ENCODE peak calls at places on chromosomes 1 and 21, in four cellular contexts. F is K562, M is HepG2, V is SK-N-SH. Z is an unnamed sample.

GRCh38 chr1:201709564-201710295 is 119.2 kb upstream of the IPO9 start:
- DNase-seq in F (peak), M (peak), V (peak), Z (peak)

GRCh38 chr1:51325878-51326755 is 4.2 kb downstream of the TTC39A start:
- DNase-seq in F (peak), M (no peak), V (peak), Z (no peak)

GRCh38 chr1:63501256-63501655 is 21.8 kb downstream of the ITGB3BP start:
- DNase-seq in F (no peak), M (no peak), V (no peak), Z (no peak)

GRCh38 chr1:223727541-223727940 is 15.2 kb downstream of the CAPN2 start:
- DNase-seq in F (no peak), M (no peak), V (no peak), Z (no peak)

GRCh38 chr1:40928699-40929098 is 50.8 kb upstream of the CTPS1 start:
- DNase-seq in F (no peak), M (no peak), V (no peak), Z (no peak)

GRCh38 chr1:232450626-232451025 is 179.3 kb downstream of the SIPA1L2 start:
- DNase-seq in F (no peak), M (no peak), V (no peak), Z (no peak)

GRCh38 chr1:55696891-55697290 is 481.7 kb upstream of the USP24 start:
- DNase-seq in F (no peak), M (no peak), V (no peak), Z (no peak)

GRCh38 chr1:229204863-229205777 is 65.8 kb upstream of the RAB4A start:
- DNase-seq in F (no peak), M (no peak), V (no peak), Z (no peak)

GRCh38 chr1:45979778-45980176 is 152.7 kb downstream of the PIK3R3 start:
- DNase-seq in F (no peak), M (no peak), V (no peak), Z (no peak)

GRCh38 chr21:8994640-8995511 is 1526.5 kb upstream of the TPTE start:
- DNase-seq in F (no peak), M (peak), V (no peak), Z (no peak)

GRCh38 chr21:14620152-14620551 is 74.0 kb upstream of the SAMSN1 start:
- DNase-seq in F (no peak), M (no peak), V (no peak), Z (no peak)

GRCh38 chr1:18108313-18109057 is 887 bp downstream of the IGSF21 start:
- DNase-seq in F (no peak), M (no peak), V (peak), Z (no peak)

GRCh38 chr1:116832932-116833578 is 76.7 kb upstream of the PTGFRN start:
- DNase-seq in F (no peak), M (no peak), V (no peak), Z (no peak)

GRCh38 chr1:9404541-9404940 is 111.8 kb downstream of the SPSB1 start:
- DNase-seq in F (no peak), M (no peak), V (no peak), Z (no peak)

GRCh38 chr21:42650033-42650370 is 3.4 kb upstream of the PDE9A start:
- DNase-seq in F (no peak), M (no peak), V (no peak), Z (no peak)

GRCh38 chr21:42652527-42653491 is 612 bp upstream of the PDE9A start:
- DNase-seq in F (peak), M (peak), V (peak), Z (no peak)

GRCh38 chr21:42653492-42654061 is at the start of gene PDE9A:
- DNase-seq in F (peak), M (no peak), V (peak), Z (no peak)

GRCh38 chr21:42650441-42651421 is 2.7 kb upstream of the PDE9A start:
- DNase-seq in F (no peak), M (no peak), V (no peak), Z (no peak)

DNA sequence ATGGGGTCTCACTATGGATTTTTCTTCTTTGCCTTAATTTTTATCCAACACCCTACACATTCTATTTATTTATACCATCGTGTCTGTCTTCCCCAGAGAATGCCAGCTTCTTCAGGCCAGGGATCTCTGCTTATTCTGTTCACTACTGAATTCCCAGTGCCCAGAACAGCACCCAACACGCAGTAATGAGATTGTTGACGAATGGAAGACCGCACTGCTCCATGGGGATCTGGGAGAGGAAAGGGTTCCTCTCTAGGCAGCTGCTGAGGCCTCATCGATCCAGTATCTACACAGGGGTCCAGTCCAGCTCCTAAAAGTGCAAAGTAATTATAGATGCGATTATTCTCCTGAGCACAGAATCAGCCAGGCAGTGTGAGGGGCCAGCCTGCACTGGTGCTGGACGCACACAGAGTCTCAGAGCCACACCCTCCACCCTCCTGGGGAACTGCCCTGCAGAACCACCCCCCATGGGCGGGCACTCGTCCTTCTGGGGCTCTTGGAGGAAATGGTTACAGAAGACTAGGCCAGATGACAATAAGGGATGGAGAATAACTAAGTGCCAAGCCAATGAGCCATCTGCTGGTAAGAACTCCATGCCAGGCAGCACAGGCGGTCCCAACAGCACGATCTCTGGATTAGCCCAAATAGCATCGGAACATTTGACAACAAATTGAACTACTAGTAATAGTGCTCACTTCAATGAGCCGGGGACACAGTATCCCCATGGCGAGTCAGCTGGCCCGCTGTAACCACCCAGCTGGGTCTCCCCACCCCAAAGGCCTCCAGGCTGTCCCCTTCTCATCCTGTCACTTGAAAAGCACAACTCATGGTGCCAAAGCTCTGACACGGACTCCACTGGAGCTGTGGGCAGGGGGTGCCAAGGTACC is 1.7 kb upstream of the PDE9A start:
- DNase-seq in F (no peak), M (no peak), V (no peak), Z (no peak)
- TF ChIP-seq ELF1 in F (no peak), M (no peak), V (no peak), Z (no peak)

GRCh38 chr1:168438626-168439025 is 105.2 kb downstream of the XCL2 start:
- DNase-seq in F (no peak), M (no peak), V (no peak), Z (no peak)

GRCh38 chr1:168442931-168443330 is 100.9 kb downstream of the XCL2 start:
- DNase-seq in F (no peak), M (no peak), V (no peak), Z (no peak)

GRCh38 chr1:168441745-168442144 is 102.1 kb downstream of the XCL2 start:
- DNase-seq in F (no peak), M (no peak), V (no peak), Z (no peak)

GRCh38 chr1:168437821-168438220 is 106.0 kb downstream of the XCL2 start:
- DNase-seq in F (no peak), M (no peak), V (no peak), Z (no peak)

GRCh38 chr1:168439451-168440375 is 104.1 kb downstream of the XCL2 start:
- DNase-seq in F (peak), M (peak), V (peak), Z (peak)
- TF ChIP-seq ELF1 in F (no peak), M (no peak), V (no peak), Z (no peak)

DNA sequence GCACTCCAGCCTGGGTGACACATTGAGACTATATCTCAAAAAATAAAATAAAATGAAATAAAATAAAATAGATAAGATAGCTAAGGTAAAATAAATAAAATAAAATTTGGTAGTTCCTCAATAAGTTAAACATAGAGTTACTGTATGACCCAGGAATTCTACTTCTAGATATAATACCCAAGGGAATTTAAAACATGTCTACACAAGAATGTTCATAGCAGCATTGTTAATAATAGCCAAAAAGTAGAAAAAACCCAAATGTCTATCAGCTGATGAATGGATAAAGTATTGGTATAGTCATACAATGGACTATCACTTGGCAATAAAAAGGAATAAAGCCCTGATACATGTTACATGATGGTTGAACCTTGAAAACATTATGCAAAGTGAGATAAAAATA is 47.8 kb downstream of the CEP350 start:
- DNase-seq in F (no peak), M (no peak), V (no peak), Z (no peak)
- TF ChIP-seq ELF1 in F (no peak), M (no peak), V (no peak), Z (no peak)

GRCh38 chr1:212466913-212467650 is 34.4 kb downstream of the NENF start:
- DNase-seq in F (no peak), M (no peak), V (no peak), Z (no peak)

GRCh38 chr1:212467843-212468482 is 35.2 kb downstream of the NENF start:
- DNase-seq in F (peak), M (no peak), V (no peak), Z (no peak)

GRCh38 chr1:212465311-212465710 is 32.6 kb downstream of the NENF start:
- DNase-seq in F (no peak), M (no peak), V (no peak), Z (no peak)

GRCh38 chr1:212463565-212464270 is 31.0 kb downstream of the NENF start:
- DNase-seq in F (no peak), M (no peak), V (no peak), Z (no peak)

GRCh38 chr1:212466437-212466836 is 33.7 kb downstream of the NENF start:
- DNase-seq in F (no peak), M (no peak), V (no peak), Z (no peak)
- TF ChIP-seq ELF1 in F (no peak), M (no peak), V (no peak), Z (no peak)

GRCh38 chr1:1614954-1615255 is 395 bp upstream of the MIB2 start:
- DNase-seq in F (no peak), M (no peak), V (no peak), Z (no peak)

GRCh38 chr1:1617516-1617915 is 2.2 kb downstream of the MIB2 start:
- DNase-seq in F (no peak), M (no peak), V (no peak), Z (no peak)

GRCh38 chr1:1616838-1617237 is 1.5 kb downstream of the MIB2 start:
- DNase-seq in F (no peak), M (no peak), V (no peak), Z (no peak)

GRCh38 chr1:1615256-1616044 is at the start of gene MIB2:
- DNase-seq in F (peak), M (peak), V (peak), Z (peak)

DNA sequence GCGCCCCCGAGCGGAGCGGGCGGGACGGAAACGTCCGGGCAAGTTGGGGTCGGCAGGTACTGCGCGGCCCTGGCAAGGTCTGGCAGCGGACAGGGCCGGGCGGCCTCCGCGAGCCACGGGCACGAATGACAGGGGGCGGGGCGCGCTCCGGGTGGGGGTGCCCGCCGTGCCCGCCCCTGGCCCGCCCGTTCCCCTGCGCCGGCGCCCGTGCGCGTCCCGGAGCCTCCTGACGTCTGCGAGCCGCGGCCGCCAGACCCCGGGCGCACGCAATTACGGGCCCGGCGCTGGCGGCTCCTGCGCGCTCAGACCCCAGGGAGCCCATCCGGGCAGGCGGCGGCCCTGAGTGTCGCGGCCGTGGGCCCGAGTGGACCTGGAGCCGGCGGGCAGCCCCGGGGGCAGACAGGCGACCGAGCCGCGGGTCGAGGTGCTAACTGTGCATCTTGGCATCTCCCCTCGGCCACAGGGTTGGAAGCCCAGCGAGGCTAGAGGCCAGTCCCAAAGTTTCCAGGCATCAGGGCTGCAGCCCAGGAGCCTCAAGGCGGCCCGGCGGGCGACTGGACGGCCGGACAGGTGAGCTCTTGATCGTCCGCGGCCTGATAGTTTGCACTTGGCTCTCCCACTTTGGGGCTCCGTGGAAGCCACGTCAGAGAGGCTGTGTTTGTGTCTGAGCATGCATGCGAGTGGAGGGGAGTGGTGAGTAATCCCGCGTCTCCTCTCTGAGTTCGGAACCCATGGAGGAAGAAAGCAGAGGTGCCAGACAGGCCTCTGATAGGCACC is 933 bp downstream of the MIB2 start:
- DNase-seq in F (peak), M (no peak), V (peak), Z (no peak)
- TF ChIP-seq ELF1 in F (no peak), M (no peak), V (no peak), Z (no peak)

GRCh38 chr21:35256468-35256988 is 207.4 kb upstream of the RUNX1 start:
- DNase-seq in F (peak), M (peak), V (peak), Z (peak)
- TF ChIP-seq ELF1 in F (peak), M (no peak), V (peak), Z (peak)

GRCh38 chr1:26471201-26471497 is 1.1 kb upstream of the HMGN2 start:
- DNase-seq in F (no peak), M (no peak), V (no peak), Z (no peak)
- TF ChIP-seq ELF1 in F (no peak), M (no peak), V (no peak), Z (no peak)

GRCh38 chr1:108561731-108562326 is 1.9 kb downstream of the EEIG2 start:
- DNase-seq in F (peak), M (peak), V (peak), Z (peak)

GRCh38 chr1:108561145-108561458 is 1.2 kb downstream of the EEIG2 start:
- DNase-seq in F (peak), M (no peak), V (no peak), Z (no peak)

GRCh38 chr1:108560143-108560429 is 186 bp downstream of the EEIG2 start:
- DNase-seq in F (peak), M (no peak), V (peak), Z (no peak)

GRCh38 chr1:108559215-108560142 is at the start of gene EEIG2:
- DNase-seq in F (peak), M (peak), V (peak), Z (peak)

GRCh38 chr1:108560430-108561144 is 687 bp downstream of the EEIG2 start:
- DNase-seq in F (no peak), M (peak), V (peak), Z (peak)
- TF ChIP-seq ELF1 in F (no peak), M (no peak), V (no peak), Z (no peak)